ENCODE peak calls at places on chromosomes 7 and 10, in five cellular contexts. U is left ventricle myocardium inferior; Y is CD8-positive, alpha-beta T cell; W is suprapubic skin; H is endodermal cell. M is an unnamed sample.

GRCh38 chr10:6409982-6410694 is 169.9 kb downstream of the PRKCQ start:
- DNase-seq in Y (no peak), W (no peak), H (no peak), U (no peak), M (no peak)

GRCh38 chr10:16816830-16817124 is 447 bp downstream of the RSU1 start:
- DNase-seq in U (no peak), H (no peak), Y (no peak), W (no peak), M (no peak)

GRCh38 chr10:52030051-52030867 is 283.8 kb upstream of the DKK1 start:
- DNase-seq in U (no peak), W (no peak), Y (no peak), H (no peak), M (no peak)

GRCh38 chr10:129741978-129742741 is 221.9 kb downstream of the EBF3 start:
- DNase-seq in Y (no peak), W (peak; percentile 54), U (no peak), H (no peak), M (peak; percentile 20)

GRCh38 chr7:83648464-83649241 is at the start of gene SEMA3E:
- DNase-seq in W (no peak), U (no peak), Y (no peak), H (peak; percentile 90), M (no peak)

GRCh38 chr7:132590162-132590561 is 13.9 kb upstream of the PLXNA4 start:
- DNase-seq in U (no peak), W (no peak), Y (no peak), H (no peak), M (no peak)

GRCh38 chr7:3042861-3043489 is 692 bp downstream of the CARD11 start:
- DNase-seq in U (no peak), H (peak; percentile 79), W (no peak), Y (peak; percentile 20), M (no peak)

GRCh38 chr7:155511597-155511996 is 34.8 kb downstream of the CNPY1 start:
- DNase-seq in U (no peak), H (peak; percentile 5), W (no peak), Y (no peak), M (no peak)

GRCh38 chr10:46266506-46266985 is 20.3 kb upstream of the ANTXRL start:
- DNase-seq in Y (no peak), U (no peak), H (no peak), W (no peak), M (no peak)

DNA sequence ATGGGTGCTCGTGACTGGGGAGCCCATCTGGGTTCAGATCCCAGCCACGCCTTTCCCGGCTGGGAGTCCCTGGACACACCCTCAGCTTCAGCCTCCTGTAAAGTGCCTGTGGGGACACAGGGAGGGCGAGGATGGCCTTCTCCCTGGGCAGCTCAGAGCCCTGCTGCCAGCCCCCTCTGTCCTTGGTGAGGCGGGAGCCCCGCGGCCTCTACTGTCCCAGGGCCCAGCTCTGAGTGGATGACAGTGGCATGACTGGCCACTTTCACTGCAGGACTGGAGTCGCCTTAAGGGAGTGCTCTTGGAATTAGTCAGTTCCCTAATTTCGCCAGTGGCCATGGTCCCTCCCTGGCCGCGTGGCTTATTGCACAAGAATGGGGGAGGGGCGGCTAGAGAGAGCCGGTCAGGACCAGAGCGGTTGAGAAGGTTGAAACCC is 4.6 kb downstream of the BRI3 start:
- DNase-seq in H (no peak), U (peak; percentile 63), Y (no peak), W (peak; percentile 89), M (peak; percentile 83)
- H3K4me1 ChIP-seq in H (no peaks in the 10 kb centered on the region), U (peaks cover 88% of the 10 kb centered on the region), Y (peaks cover 36% of the 10 kb centered on the region), W (peaks cover 78% of the 10 kb centered on the region), M (peaks cover 14% of the 10 kb centered on the region)

DNA sequence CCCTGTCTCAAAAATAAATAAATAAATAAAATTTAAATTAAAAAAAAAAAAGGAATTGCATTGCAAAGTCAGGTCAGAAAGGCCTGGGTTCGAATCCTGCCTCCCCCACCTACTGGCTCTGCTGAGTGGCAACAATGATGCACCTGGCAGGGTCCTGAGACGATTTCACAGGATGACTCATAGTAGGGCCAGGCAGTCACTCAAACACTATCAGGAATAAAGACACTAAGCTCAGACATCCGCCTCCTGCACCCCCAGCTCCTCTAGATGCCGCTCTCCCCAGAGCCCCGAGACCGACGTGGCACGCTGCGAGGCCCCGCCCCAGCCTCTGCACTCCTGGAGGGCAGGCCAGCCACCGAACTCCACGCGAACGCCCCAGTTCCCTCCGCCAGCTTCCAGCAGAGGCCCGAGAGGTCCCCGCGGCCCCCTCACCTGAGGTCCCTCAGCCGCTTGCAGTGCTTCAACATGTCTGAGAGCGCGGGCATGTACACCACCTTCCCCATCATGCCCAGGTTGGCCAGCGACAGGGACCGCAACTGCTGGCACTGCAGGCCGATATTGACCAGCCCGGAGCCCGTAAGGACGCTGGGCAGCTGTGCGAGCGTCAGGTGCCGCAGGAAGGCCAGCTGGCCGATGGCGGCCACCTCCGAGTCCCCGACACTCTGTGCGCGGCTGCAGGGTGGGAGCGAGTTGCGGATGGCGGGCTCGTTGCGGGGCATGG is 76.6 kb upstream of the TNRC18 start:
- DNase-seq in Y (no peak), U (no peak), H (peak; percentile 33), W (no peak), M (no peak)
- TF ChIP-seq CTCF in Y (no peak), U (no peak), H (no peak), W (no peak), M (no peak)

GRCh38 chr7:74042746-74043522 is 15.0 kb downstream of the ELN start:
- DNase-seq in U (no peak), W (no peak), H (peak; percentile 67), Y (no peak), M (no peak)
- H3K4me3 ChIP-seq in U (no peak overlapping the region), W (no peak overlapping the region), H (no peak overlapping the region), Y (no peak overlapping the region), M (no peak overlapping the region)

DNA sequence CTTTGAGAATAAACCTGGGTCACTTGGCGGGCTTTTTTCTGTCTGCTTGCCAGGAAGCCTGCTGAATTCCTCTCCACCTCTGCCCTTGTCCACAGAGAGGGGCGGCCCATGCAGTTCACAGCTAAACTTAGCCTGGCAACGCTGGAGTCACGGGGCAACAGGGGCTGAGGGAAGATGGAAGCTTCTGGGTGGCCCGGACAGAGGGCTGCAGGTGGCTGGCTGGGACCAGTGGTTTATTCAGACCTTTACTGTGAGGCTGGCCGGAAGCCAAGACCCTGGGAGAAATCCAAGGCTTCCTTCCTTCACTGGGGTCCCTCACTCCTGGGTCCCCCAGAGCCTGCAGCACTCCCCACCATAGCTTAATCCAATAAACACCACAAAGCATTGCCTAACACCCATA is 17.0 kb downstream of the ITPRIP start:
- DNase-seq in U (no peak), Y (no peak), H (no peak), W (no peak), M (no peak)
- H3K4me1 ChIP-seq in U (peaks cover 100% of the 10 kb centered on the region), Y (peaks cover 71% of the 10 kb centered on the region), H (peaks cover 9% of the 10 kb centered on the region), W (peaks cover 100% of the 10 kb centered on the region), M (peaks cover 51% of the 10 kb centered on the region)

DNA sequence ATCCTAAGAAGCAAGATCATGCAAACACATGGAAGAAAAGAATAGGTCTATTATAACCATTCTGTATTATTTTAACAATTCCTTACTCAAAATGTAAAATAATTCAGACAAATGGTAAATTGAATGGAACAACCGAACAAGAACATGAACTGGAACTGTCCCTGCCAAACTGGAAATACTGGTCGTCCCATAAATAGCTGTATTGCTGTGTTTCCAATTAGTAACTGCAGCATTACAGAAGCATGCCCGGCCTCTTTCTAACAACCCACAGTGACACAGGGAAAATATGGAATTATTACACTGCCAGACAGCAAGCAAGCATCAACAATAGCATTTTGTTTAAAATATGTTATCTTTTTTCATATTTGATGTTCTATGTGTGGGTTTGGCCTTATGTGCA is 1138.5 kb upstream of the PHF14 start:
- DNase-seq in W (no peak), H (no peak), U (no peak), Y (no peak), M (no peak)
- TF ChIP-seq CTCF in W (no peak), H (no peak), U (no peak), Y (no peak), M (no peak)

GRCh38 chr10:80492875-80493413 is 38.8 kb downstream of the TSPAN14 start:
- DNase-seq in H (no peak), U (no peak), Y (no peak), W (no peak), M (no peak)

GRCh38 chr10:80491251-80492102 is 37.4 kb downstream of the TSPAN14 start:
- DNase-seq in H (no peak), U (no peak), Y (no peak), W (no peak), M (peak; percentile 78)

GRCh38 chr10:80496555-80497172 is 41.0 kb upstream of the SH2D4B start:
- DNase-seq in H (no peak), U (no peak), Y (no peak), W (no peak), M (no peak)

GRCh38 chr10:80497187-80498038 is 40.3 kb upstream of the SH2D4B start:
- DNase-seq in H (no peak), Y (no peak), W (no peak), U (peak; percentile 78), M (peak; percentile 64)

DNA sequence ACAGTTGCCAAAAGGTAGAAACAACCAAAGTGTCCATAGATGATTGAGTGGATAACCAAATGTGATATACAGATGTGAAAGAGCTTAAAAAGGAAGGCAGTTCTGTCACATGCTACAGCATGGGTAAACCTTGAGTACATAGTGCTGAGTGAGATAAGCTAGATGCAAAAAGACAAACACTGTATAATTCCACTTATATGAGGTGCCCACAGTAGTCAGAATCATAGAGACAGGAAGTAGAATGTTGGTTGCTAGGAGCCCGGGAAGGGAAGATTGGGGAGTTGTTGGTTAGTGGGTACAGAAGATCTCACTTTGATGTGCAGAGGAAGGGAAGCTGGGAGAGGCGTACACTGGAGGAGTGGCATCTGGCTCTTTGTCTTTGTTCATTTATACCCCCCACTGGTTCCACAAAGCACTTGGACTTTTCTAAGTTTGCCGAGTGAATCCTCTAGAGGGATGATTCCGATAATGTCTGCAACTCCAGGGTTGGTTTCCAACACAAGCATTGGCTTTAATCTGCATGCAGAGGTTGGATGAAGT is 39.4 kb downstream of the TSPAN14 start:
- DNase-seq in W (no peak), Y (no peak), U (no peak), H (no peak), M (no peak)
- H3K4me3 ChIP-seq in W (no peak overlapping the region), Y (no peak overlapping the region), U (no peak overlapping the region), H (no peak overlapping the region), M (no peak overlapping the region)

GRCh38 chr10:114499120-114499519 is 94.8 kb upstream of the AFAP1L2 start:
- DNase-seq in H (no peak), Y (no peak), W (no peak), U (no peak), M (no peak)

GRCh38 chr10:114500643-114501042 is 96.3 kb upstream of the AFAP1L2 start:
- DNase-seq in Y (no peak), W (no peak), H (no peak), U (no peak), M (no peak)

GRCh38 chr10:114502071-114502470 is 97.8 kb upstream of the AFAP1L2 start:
- DNase-seq in W (no peak), Y (no peak), H (no peak), U (no peak), M (no peak)

GRCh38 chr10:114499630-114500190 is 95.4 kb upstream of the AFAP1L2 start:
- DNase-seq in W (no peak), H (no peak), Y (no peak), U (no peak), M (no peak)

GRCh38 chr10:114501650-114502049 is 97.3 kb upstream of the AFAP1L2 start:
- DNase-seq in Y (no peak), W (no peak), H (no peak), U (no peak), M (no peak)
- H3K4me1 ChIP-seq in Y (peaks cover 96% of the 10 kb centered on the region), W (peaks cover 64% of the 10 kb centered on the region), H (peaks cover 6% of the 10 kb centered on the region), U (peaks cover 90% of the 10 kb centered on the region), M (peaks cover 3% of the 10 kb centered on the region)

M was measured in lung.